ENCODE peak calls at places on chromosomes 12 and 14, in eight cellular contexts. M is neural crest cell, S is right atrium auricular region, N is adrenal gland, X is WTC11, B is progenitor cell of endocrine pancreas, D is heart right ventricle, E is cardiac fibroblast. I is an unnamed sample.

GRCh38 chr12:68334136-68334535 is 2.0 kb upstream of the MDM1 start:
- DNase-seq in M (no peak), S (no peak), X (no peak), E (no peak), D (no peak), N (no peak), B (no peak), I (no peak)

GRCh38 chr12:113246478-113247122 is 25.3 kb downstream of the TPCN1 start:
- DNase-seq in D (no peak), B (no peak), E (no peak), N (no peak), M (no peak), X (peak; percentile 33), S (no peak), I (no peak)

GRCh38 chr14:33586806-33587205 is 364.1 kb downstream of the EGLN3 start:
- DNase-seq in E (no peak), M (no peak), B (no peak), D (no peak), N (no peak), S (no peak), X (no peak), I (no peak)

GRCh38 chr14:95301527-95302187 is 18.1 kb downstream of the CLMN start:
- DNase-seq in M (no peak), D (no peak), X (no peak), B (no peak), E (no peak), S (no peak), N (no peak), I (no peak)

GRCh38 chr12:57766464-57767311 is at the start of gene CYP27B1:
- DNase-seq in S (no peak), B (no peak), D (no peak), X (peak; percentile 61), M (no peak), E (peak; percentile 63), N (peak; percentile 43), I (no peak)

GRCh38 chr12:51969643-51970042 is 18.1 kb downstream of the ACVR1B start:
- DNase-seq in B (no peak), S (no peak), X (no peak), D (no peak), N (no peak), M (no peak), E (no peak), I (no peak)

GRCh38 chr12:130013771-130014484 is 110.1 kb upstream of the TMEM132D start:
- DNase-seq in B (peak; percentile 69), E (peak; percentile 40), N (peak; percentile 50), M (peak; percentile 86), D (no peak), X (peak; percentile 68), S (no peak), I (peak; percentile 83)

GRCh38 chr12:109951751-109952150 is 44.4 kb downstream of the GIT2 start:
- DNase-seq in B (no peak), X (no peak), D (peak; percentile 29), E (peak; percentile 83), M (no peak), N (peak; percentile 14), S (no peak), I (no peak)

GRCh38 chr14:100726812-100727564 is at the start of gene DLK1:
- DNase-seq in E (no peak), X (peak; percentile 49), D (no peak), M (no peak), B (no peak), N (no peak), S (no peak), I (no peak)

GRCh38 chr12:66529934-66530333 is 148.9 kb downstream of the GRIP1 start:
- DNase-seq in D (no peak), B (no peak), X (no peak), E (no peak), S (no peak), M (no peak), N (no peak), I (no peak)

GRCh38 chr12:56338643-56339422 is at the start of gene IL23A:
- DNase-seq in S (no peak), B (no peak), N (no peak), M (no peak), E (peak; percentile 61), X (peak; percentile 68), D (no peak), I (no peak)

GRCh38 chr12:120735181-120735580 is 9.6 kb downstream of the ACADS start:
- DNase-seq in D (no peak), E (no peak), X (no peak), B (no peak), M (no peak), S (no peak), N (no peak), I (no peak)

GRCh38 chr14:23105348-23105824 is 597 bp upstream of the CIROP start:
- DNase-seq in N (no peak), E (no peak), S (peak; percentile 49), X (no peak), M (no peak), D (no peak), B (no peak), I (no peak)

GRCh38 chr12:62738611-62739010 is 196.3 kb downstream of the PPM1H start:
- DNase-seq in M (no peak), D (no peak), S (no peak), X (peak; percentile 13), E (no peak), B (no peak), N (no peak), I (no peak)

GRCh38 chr14:81323621-81324400 is 76.3 kb downstream of the STON2 start:
- DNase-seq in N (no peak), X (peak; percentile 53), M (peak; percentile 7), S (no peak), D (no peak), B (peak; percentile 20), E (no peak), I (peak; percentile 28)

GRCh38 chr12:89768586-89769482 is 60.2 kb upstream of the ATP2B1 start:
- DNase-seq in N (no peak), M (no peak), D (no peak), E (peak; percentile 98), X (no peak), S (no peak), B (no peak), I (no peak)

GRCh38 chr12:28620281-28620680 is 430.0 kb downstream of the CCDC91 start:
- DNase-seq in E (no peak), X (no peak), M (no peak), B (no peak), S (no peak), N (no peak), D (no peak), I (no peak)

GRCh38 chr14:50524071-50524470 is 8.3 kb downstream of the MAP4K5 start:
- DNase-seq in E (no peak), N (no peak), D (no peak), B (no peak), X (no peak), S (no peak), M (no peak), I (no peak)
- TF ChIP-seq CTCF in E (no peak), N (no peak), D (no peak), B (no peak), X (no peak), S (no peak), M (no peak), I (no peak)

DNA sequence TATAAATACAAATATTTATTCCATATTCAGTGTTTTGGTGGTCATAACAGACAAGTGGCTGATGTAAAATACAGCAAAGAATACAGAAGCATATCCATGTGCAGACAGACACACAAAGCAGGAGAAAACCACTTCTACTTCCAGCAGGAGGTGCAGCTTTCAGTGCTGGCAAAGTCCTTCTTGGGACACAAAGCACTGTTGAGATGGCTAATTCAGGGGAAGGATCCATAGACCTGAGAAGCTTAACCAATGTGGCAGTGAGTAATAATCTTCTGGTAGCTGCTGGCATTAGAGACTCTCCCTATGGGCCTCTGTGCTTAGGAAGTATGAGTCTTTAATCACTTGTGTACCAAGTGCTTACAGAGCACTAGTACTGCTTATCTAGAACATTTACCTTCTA is 26.8 kb downstream of the AMN1 start:
- DNase-seq in B (no peak), N (peak; percentile 6), E (peak; percentile 62), S (no peak), D (no peak), M (no peak), X (no peak), I (no peak)
- TF ChIP-seq CTCF in B (peak; percentile 39), N (no peak), E (peak; percentile 32), S (no peak), D (peak; percentile 35), M (no peak), X (no peak), I (no peak)

GRCh38 chr14:65382586-65382985 is 29.9 kb upstream of the FUT8 start:
- DNase-seq in M (no peak), E (no peak), B (no peak), D (no peak), S (no peak), N (no peak), X (no peak), I (no peak)

GRCh38 chr14:65387628-65388027 is 24.9 kb upstream of the FUT8 start:
- DNase-seq in B (no peak), D (no peak), X (no peak), M (no peak), E (no peak), N (no peak), S (no peak), I (no peak)

GRCh38 chr14:65392296-65392695 is 20.2 kb upstream of the FUT8 start:
- DNase-seq in D (no peak), E (no peak), B (no peak), X (no peak), N (no peak), S (no peak), M (no peak), I (no peak)

DNA sequence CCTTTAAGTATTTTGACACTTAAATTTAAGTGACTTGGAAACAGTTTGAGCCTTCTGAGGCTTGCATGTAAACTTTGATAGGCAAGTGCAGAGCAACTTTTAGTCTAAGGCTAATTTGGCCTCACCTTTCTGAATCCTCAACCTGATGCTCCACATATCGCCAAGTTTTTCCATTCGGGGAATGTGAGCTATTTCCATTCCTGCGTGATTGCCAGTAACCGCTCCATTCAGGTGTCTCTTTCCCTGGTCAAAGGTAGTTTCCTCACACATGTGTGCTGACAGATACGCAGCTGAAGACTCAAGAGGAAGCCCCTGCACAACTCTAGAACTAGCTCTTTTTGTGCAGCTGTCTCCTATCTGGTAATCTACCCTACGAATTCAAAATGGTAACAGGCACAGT is 25.4 kb upstream of the FUT8 start:
- DNase-seq in N (no peak), S (no peak), E (no peak), X (no peak), M (no peak), B (no peak), D (no peak), I (no peak)
- TF ChIP-seq CTCF in N (no peak), S (no peak), E (no peak), X (no peak), M (no peak), B (no peak), D (no peak), I (no peak)

GRCh38 chr14:24351517-24351916 is 11.7 kb upstream of the RIPK3 start:
- DNase-seq in M (no peak), D (no peak), S (no peak), N (no peak), E (peak; percentile 48), X (no peak), B (no peak), I (no peak)
- TF ChIP-seq CTCF in M (no peak), D (no peak), S (no peak), N (no peak), E (no peak), X (no peak), B (peak; percentile 10), I (no peak)